ENCODE peak calls at places on chromosomes 16 and 17, in five cellular contexts. O is retina; N is astrocyte of the spinal cord; U is NCI-H2081; B is stimulated activated naive CD4-positive, alpha-beta T cell. E is an unnamed sample.

GRCh38 chr17:40033339-40033738 is 18.1 kb downstream of the CSF3 start:
- DNase-seq in U (no peak), N (no peak), O (no peak), B (no peak), E (no peak)

GRCh38 chr16:90081606-90081970 is 4.5 kb upstream of the PRDM7 start:
- DNase-seq in U (no peak), N (no peak), B (no peak), O (no peak), E (no peak)

GRCh38 chr16:11314309-11314894 is 30.9 kb upstream of the RMI2 start:
- DNase-seq in B (no peak), N (no peak), U (no peak), O (no peak), E (no peak)

GRCh38 chr16:67701420-67701819 is 17.7 kb downstream of the GFOD2 start:
- DNase-seq in N (no peak), O (peak), B (no peak), U (no peak), E (no peak)

GRCh38 chr16:47586121-47586520 is 125.0 kb downstream of the PHKB start:
- DNase-seq in B (no peak), U (no peak), O (no peak), N (no peak), E (no peak)

GRCh38 chr16:28298511-28298878 is 6.2 kb downstream of the SBK1 start:
- DNase-seq in O (no peak), N (no peak), B (no peak), U (no peak), E (no peak)

GRCh38 chr17:42853004-42853403 is 2.0 kb downstream of the AOC3 start:
- DNase-seq in U (no peak), O (no peak), N (no peak), B (no peak), E (no peak)

GRCh38 chr16:85423631-85424030 is 189.5 kb upstream of the GSE1 start:
- DNase-seq in O (no peak), U (no peak), N (no peak), B (no peak), E (no peak)

GRCh38 chr16:7294020-7294419 is 38.6 kb upstream of the RBFOX1 start:
- DNase-seq in B (no peak), U (no peak), N (no peak), O (no peak), E (no peak)

GRCh38 chr17:50059256-50059655 is 3.3 kb downstream of the ITGA3 start:
- DNase-seq in N (no peak), B (no peak), U (no peak), O (no peak), E (no peak)

GRCh38 chr17:13106171-13106570 is 88.3 kb upstream of the ELAC2 start:
- DNase-seq in O (no peak), U (peak), B (no peak), N (no peak), E (no peak)

GRCh38 chr16:75452464-75453190 is 11.9 kb downstream of the TMEM170A start:
- DNase-seq in O (no peak), U (no peak), B (no peak), N (no peak), E (no peak)

GRCh38 chr17:21210411-21211076 is 3.4 kb downstream of the TMEM11 start:
- DNase-seq in O (no peak), N (no peak), B (no peak), U (no peak), E (no peak)

GRCh38 chr17:67742025-67742424 is 24.3 kb downstream of the NOL11 start:
- DNase-seq in O (no peak), B (no peak), U (no peak), N (no peak), E (no peak)

GRCh38 chr16:25256821-25257503 is 683 bp downstream of the ZKSCAN2 start:
- DNase-seq in N (peak), O (no peak), B (no peak), U (peak), E (no peak)

GRCh38 chr16:89918453-89919347 is at the start of gene MC1R:
- DNase-seq in N (peak), U (no peak), B (no peak), O (peak), E (peak)

GRCh38 chr17:34242553-34242952 is 12.5 kb upstream of the CCL2 start:
- DNase-seq in O (no peak), U (no peak), N (no peak), B (no peak), E (no peak)

GRCh38 chr16:68901910-68902309 is 58.6 kb downstream of the TANGO6 start:
- DNase-seq in B (no peak), U (no peak), O (no peak), N (peak), E (no peak)

GRCh38 chr17:57249520-57249919 is 6.8 kb upstream of the MSI2 start:
- DNase-seq in B (no peak), O (no peak), N (no peak), U (no peak), E (no peak)

GRCh38 chr16:73066927-73067670 is 19.2 kb upstream of the ZFHX3 start:
- DNase-seq in N (peak), B (no peak), U (no peak), O (peak), E (no peak)

GRCh38 chr17:68398731-68399637 is 58.3 kb downstream of the WIPI1 start:
- DNase-seq in B (no peak), U (peak), O (peak), N (peak), E (peak)

GRCh38 chr17:40956401-40957254 is 10.1 kb downstream of the KRT39 start:
- DNase-seq in U (no peak), N (peak), O (no peak), B (no peak), E (no peak)

GRCh38 chr17:77690271-77691161 is 268.0 kb upstream of the TNRC6C start:
- DNase-seq in N (no peak), B (no peak), U (peak), O (peak), E (peak)

E was measured in ecto neural progenitor cell.